ENCODE peak calls at places on chromosomes 3 and 15, in eight cellular contexts. N is breast epithelium, M is body of pancreas, E is suprapubic skin, A is transverse colon, Y is IMR-90, C is uterus, S is sigmoid colon. B is an unnamed sample.

GRCh38 chr3:181722156-181722555 is 10.4 kb downstream of the SOX2 start:
- DNase-seq in C (no peak), E (no peak), M (no peak), A (no peak), Y (no peak), S (no peak), N (no peak), B (no peak)

GRCh38 chr15:78837543-78837942 is 26.3 kb upstream of the ADAMTS7 start:
- DNase-seq in E (no peak), S (no peak), M (no peak), Y (no peak), C (no peak), N (no peak), A (no peak), B (no peak)

GRCh38 chr3:50445919-50446318 is 57.5 kb downstream of the CACNA2D2 start:
- DNase-seq in A (peak; percentile 18), S (no peak), C (no peak), Y (no peak), E (no peak), N (no peak), M (peak; percentile 79), B (no peak)

GRCh38 chr3:99625237-99625622 is 13.2 kb upstream of the COL8A1 start:
- DNase-seq in E (no peak), C (no peak), M (no peak), S (no peak), Y (no peak), N (no peak), A (no peak), B (no peak)

GRCh38 chr3:53677406-53677805 is 168.8 kb downstream of the CHDH start:
- DNase-seq in Y (no peak), M (no peak), A (no peak), S (no peak), C (no peak), E (no peak), N (no peak), B (no peak)

GRCh38 chr3:190863119-190863465 is 598 bp upstream of the GMNC start:
- DNase-seq in C (no peak), S (no peak), A (no peak), E (no peak), M (no peak), N (no peak), Y (no peak), B (no peak)

GRCh38 chr3:194522579-194523046 is 35.8 kb upstream of the ATP13A3 start:
- DNase-seq in C (no peak), M (no peak), S (no peak), E (no peak), A (no peak), N (no peak), Y (peak; percentile 45), B (no peak)

GRCh38 chr3:192220915-192221314 is 506.4 kb downstream of the FGF12 start:
- DNase-seq in S (no peak), N (no peak), Y (no peak), E (no peak), M (no peak), C (no peak), A (no peak), B (no peak)

GRCh38 chr3:58082047-58082446 is 73.8 kb downstream of the FLNB start:
- DNase-seq in M (no peak), N (no peak), E (no peak), S (no peak), A (no peak), Y (peak; percentile 91), C (peak; percentile 51), B (no peak)

GRCh38 chr3:41125258-41125657 is 74.0 kb upstream of the CTNNB1 start:
- DNase-seq in E (peak; percentile 13), M (no peak), Y (no peak), C (no peak), S (no peak), A (no peak), N (no peak), B (no peak)

GRCh38 chr3:32401541-32402052 is 9.9 kb downstream of the CMTM7 start:
- DNase-seq in A (peak; percentile 74), N (peak; percentile 72), Y (peak; percentile 70), S (peak; percentile 87), M (peak; percentile 75), C (peak; percentile 67), E (no peak), B (peak; percentile 84)

GRCh38 chr15:80157215-80157614 is 4.4 kb downstream of the FAH start:
- DNase-seq in A (no peak), Y (no peak), E (no peak), S (no peak), C (no peak), M (no peak), N (no peak), B (no peak)

GRCh38 chr3:194275721-194276120 is 75.4 kb downstream of the CPN2 start:
- DNase-seq in M (peak; percentile 5), S (peak; percentile 58), E (peak; percentile 45), A (no peak), C (peak; percentile 15), Y (no peak), N (peak; percentile 17), B (peak; percentile 25)

GRCh38 chr3:66789584-66790237 is 208.4 kb upstream of the KBTBD8 start:
- DNase-seq in M (no peak), A (no peak), Y (no peak), N (no peak), C (peak; percentile 45), S (peak; percentile 71), E (no peak), B (no peak)

GRCh38 chr3:153080778-153081240 is 81.2 kb upstream of the RAP2B start:
- DNase-seq in S (no peak), M (no peak), C (no peak), A (no peak), E (no peak), N (no peak), Y (no peak), B (no peak)

GRCh38 chr3:155995525-155996370 is 124.6 kb upstream of the KCNAB1 start:
- DNase-seq in A (no peak), M (no peak), N (no peak), E (no peak), C (no peak), S (no peak), Y (peak; percentile 72), B (no peak)

GRCh38 chr15:20386198-20386597 is 155.4 kb downstream of the GOLGA6L6 start:
- DNase-seq in E (no peak), A (no peak), M (no peak), N (no peak), S (no peak), Y (no peak), C (no peak), B (no peak)
- H3K9me3 ChIP-seq in E (peaks cover 13% of the 10 kb centered on the region), A (no peaks in the 10 kb centered on the region), M (no peaks in the 10 kb centered on the region), N (no peaks in the 10 kb centered on the region), S (no peaks in the 10 kb centered on the region), Y (peaks cover 15% of the 10 kb centered on the region), C (no peaks in the 10 kb centered on the region), B (no peaks in the 10 kb centered on the region)

GRCh38 chr15:43777293-43777819 is 590 bp upstream of the ELL3 start:
- DNase-seq in Y (peak; percentile 55), M (peak; percentile 87), A (peak; percentile 87), E (peak; percentile 91), S (peak; percentile 91), N (peak; percentile 69), C (peak; percentile 79), B (peak; percentile 80)
- TF ChIP-seq POLR2A in Y (no peak), M (peak; percentile 20), A (no peak), E (no peak), S (no peak), N (no peak), C (no peak), B (peak; percentile 9)

DNA sequence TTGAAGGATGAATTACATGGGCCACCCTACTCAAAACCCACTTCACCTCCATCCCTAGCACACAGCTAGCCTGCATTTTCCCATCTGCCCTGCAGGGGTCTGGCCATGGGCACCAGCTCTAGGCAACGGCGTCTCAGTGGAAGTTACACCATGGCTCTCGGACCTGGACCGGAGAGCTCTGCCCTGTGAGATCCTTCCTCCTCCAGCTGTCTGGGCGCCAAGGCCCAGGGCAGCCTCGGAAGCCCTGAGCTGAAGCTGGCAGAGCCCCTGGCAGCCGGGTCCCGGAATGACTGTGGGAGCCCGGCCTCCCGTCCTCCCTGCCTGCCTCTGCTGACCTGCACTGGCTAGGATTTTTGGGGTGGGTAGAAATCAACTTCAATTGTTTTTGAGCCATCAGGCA is 98.9 kb downstream of the CHSY1 start:
- DNase-seq in S (peak; percentile 52), N (no peak), E (no peak), M (no peak), Y (no peak), A (no peak), C (no peak), B (no peak)
- TF ChIP-seq CTCF in S (no peak), N (no peak), E (peak; percentile 32), M (no peak), Y (peak; percentile 10), A (peak; percentile 21), C (no peak), B (no peak)

GRCh38 chr15:87032291-87032690 is 952.6 kb downstream of the AGBL1 start:
- DNase-seq in E (no peak), Y (no peak), N (no peak), M (no peak), A (no peak), S (no peak), C (no peak), B (no peak)
- H3K9me3 ChIP-seq in E (no peaks in the 10 kb centered on the region), Y (peaks cover 2% of the 10 kb centered on the region), N (no peaks in the 10 kb centered on the region), M (no peaks in the 10 kb centered on the region), A (no peaks in the 10 kb centered on the region), S (no peaks in the 10 kb centered on the region), C (no peaks in the 10 kb centered on the region), B (no peaks in the 10 kb centered on the region)

DNA sequence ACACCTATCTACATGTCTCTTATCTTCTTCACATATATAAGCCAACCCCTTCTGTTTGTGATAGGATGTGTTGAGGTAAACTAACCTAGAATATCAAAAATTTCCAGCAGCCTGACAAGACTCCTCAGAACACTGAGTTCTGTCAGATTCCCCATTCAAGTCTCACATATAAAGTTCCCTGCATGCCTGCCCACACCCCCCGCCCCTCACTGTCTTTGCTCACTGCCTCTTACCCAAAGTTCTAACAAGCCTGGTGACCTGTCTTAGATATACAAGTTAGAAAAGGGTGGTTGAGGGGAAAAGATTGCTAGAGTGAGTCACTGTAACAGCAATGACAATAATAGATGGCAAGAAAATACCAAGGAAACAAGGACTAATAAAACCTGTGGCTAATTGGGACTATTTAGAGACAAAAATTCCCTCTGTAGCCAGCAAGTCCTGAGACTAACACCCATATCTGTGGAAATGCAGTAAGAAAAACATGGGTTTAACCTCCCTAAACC is 40.1 kb downstream of the FBXO22 start:
- DNase-seq in E (no peak), A (no peak), C (no peak), N (no peak), Y (peak; percentile 42), S (no peak), M (no peak), B (no peak)
- TF ChIP-seq POLR2A in E (no peak), A (no peak), C (no peak), N (no peak), Y (no peak), S (no peak), M (no peak), B (no peak)

GRCh38 chr15:56739964-56740640 is 6.8 kb upstream of the ZNF280D start:
- DNase-seq in N (no peak), Y (no peak), S (no peak), M (peak; percentile 24), E (no peak), A (no peak), C (no peak), B (no peak)
- TF ChIP-seq CTCF in N (no peak), Y (no peak), S (no peak), M (no peak), E (no peak), A (no peak), C (no peak), B (no peak)